ENCODE peak calls at places on chromosomes 12 and 14, in five cellular contexts. E is NB4, M is neural crest cell, H is foreskin fibroblast, Z is natural killer cell. O is an unnamed sample.

GRCh38 chr12:24584032-24584675 is 364.7 kb downstream of the BCAT1 start:
- DNase-seq in M (no peak), E (peak; percentile 32), Z (no peak), H (no peak), O (no peak)

GRCh38 chr12:64782181-64782580 is 23.0 kb upstream of the GNS start:
- DNase-seq in Z (no peak), E (peak; percentile 54), M (no peak), H (no peak), O (no peak)

GRCh38 chr14:62604524-62604923 is 440.7 kb downstream of the KCNH5 start:
- DNase-seq in H (peak; percentile 18), M (no peak), Z (no peak), E (no peak), O (no peak)

GRCh38 chr12:29415111-29415510 is 34.1 kb upstream of the ERGIC2 start:
- DNase-seq in H (peak; percentile 22), Z (no peak), M (no peak), E (no peak), O (no peak)

GRCh38 chr14:63642229-63642611 is 549 bp upstream of the WDR89 start:
- DNase-seq in M (no peak), Z (peak; percentile 68), E (peak; percentile 93), H (peak; percentile 95), O (peak; percentile 71)

GRCh38 chr12:68559984-68560822 is 50.5 kb upstream of the RAP1B start:
- DNase-seq in Z (no peak), H (peak; percentile 38), E (peak; percentile 79), M (no peak), O (no peak)

GRCh38 chr12:125852116-125852515 is 786.9 kb downstream of the AACS start:
- DNase-seq in Z (no peak), E (no peak), H (no peak), M (no peak), O (no peak)

GRCh38 chr12:50057000-50057841 is at the start of gene ASIC1:
- DNase-seq in H (peak; percentile 90), M (peak; percentile 68), E (peak; percentile 81), Z (no peak), O (peak; percentile 83)

GRCh38 chr12:65306229-65306602 is 27.7 kb downstream of the MSRB3 start:
- DNase-seq in E (no peak), M (no peak), Z (no peak), H (no peak), O (no peak)

GRCh38 chr12:100391856-100392255 is 35.0 kb downstream of the SLC17A8 start:
- DNase-seq in E (no peak), H (no peak), M (no peak), Z (no peak), O (no peak)
- TF ChIP-seq CTCF in E (no peak), H (no peak), M (no peak), Z (no peak), O (no peak)

GRCh38 chr12:40980346-40981005 is 207.6 kb upstream of the PDZRN4 start:
- DNase-seq in E (no peak), M (no peak), Z (no peak), H (no peak), O (no peak)
- TF ChIP-seq CTCF in E (no peak), M (no peak), Z (no peak), H (no peak), O (no peak)

GRCh38 chr12:9597365-9597764 is 10.4 kb downstream of the KLRB1 start:
- DNase-seq in M (no peak), Z (no peak), E (no peak), H (no peak), O (no peak)

GRCh38 chr12:9604288-9604687 is 3.4 kb downstream of the KLRB1 start:
- DNase-seq in Z (peak; percentile 19), E (no peak), H (no peak), M (no peak), O (no peak)

GRCh38 chr12:9598363-9598762 is 9.4 kb downstream of the KLRB1 start:
- DNase-seq in H (no peak), Z (no peak), M (no peak), E (no peak), O (no peak)
- TF ChIP-seq CTCF in H (no peak), Z (no peak), M (no peak), E (no peak), O (no peak)

GRCh38 chr12:5910790-5911548 is 34.1 kb downstream of the ANO2 start:
- DNase-seq in H (no peak), Z (no peak), M (no peak), E (no peak), O (no peak)

GRCh38 chr12:5914387-5915149 is 30.5 kb downstream of the ANO2 start:
- DNase-seq in Z (no peak), H (no peak), E (no peak), M (no peak), O (no peak)

GRCh38 chr12:5915511-5915910 is 29.5 kb downstream of the ANO2 start:
- DNase-seq in Z (no peak), E (no peak), H (no peak), M (no peak), O (no peak)

GRCh38 chr12:5912011-5912410 is 33.0 kb downstream of the ANO2 start:
- DNase-seq in H (no peak), E (no peak), M (no peak), Z (no peak), O (no peak)

DNA sequence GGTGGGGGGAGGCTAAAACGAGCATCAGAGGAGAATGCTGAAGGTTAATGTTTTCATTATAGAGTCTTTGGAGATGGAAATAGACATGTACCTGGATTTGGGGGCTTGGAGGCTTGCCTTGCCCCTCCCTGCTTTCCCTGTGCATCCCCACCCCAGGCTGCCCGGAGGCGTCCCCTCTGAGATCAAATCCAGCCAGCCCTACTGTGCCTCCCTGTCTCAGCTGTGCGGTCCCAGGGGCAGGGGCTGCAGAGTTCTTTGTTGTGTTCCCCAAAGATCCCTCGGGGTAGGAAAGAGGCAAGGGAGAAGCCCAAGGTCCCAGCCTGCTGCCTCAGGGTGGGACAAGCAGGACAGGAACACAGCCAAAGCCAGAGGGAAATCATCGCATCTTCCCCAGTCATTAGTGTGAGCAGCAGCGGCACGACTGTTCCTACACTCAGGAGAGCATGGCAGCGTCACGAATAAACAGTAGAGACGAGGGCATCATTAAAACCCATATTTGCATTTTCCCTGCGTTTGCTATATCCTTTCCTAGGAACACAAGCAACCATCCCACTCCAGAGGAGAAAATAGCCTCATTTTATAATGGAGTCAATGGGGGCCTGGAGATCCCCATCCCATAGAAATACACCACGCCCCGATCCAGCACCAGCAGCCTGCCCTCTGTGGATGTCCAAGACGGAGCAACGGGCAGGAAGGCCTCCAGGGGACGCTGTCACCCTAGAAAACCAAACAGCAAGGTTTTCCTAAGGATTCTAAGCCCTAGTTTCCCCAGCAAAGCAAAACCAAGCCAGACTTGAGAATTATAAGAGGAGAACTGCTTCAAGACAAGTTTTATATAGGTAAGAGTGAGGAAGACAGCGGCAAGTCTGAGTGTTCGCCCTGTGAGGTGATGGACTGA is 32.4 kb downstream of the ANO2 start:
- DNase-seq in Z (no peak), E (no peak), H (no peak), M (peak; percentile 22), O (no peak)
- TF ChIP-seq CTCF in Z (no peak), E (peak; percentile 50), H (peak; percentile 9), M (peak; percentile 60), O (peak; percentile 62)

GRCh38 chr12:54034784-54035310 is 2.0 kb downstream of the HOXC5 start:
- DNase-seq in Z (no peak), H (no peak), M (no peak), E (no peak), O (no peak)

GRCh38 chr12:54037360-54038259 is 4.8 kb downstream of the HOXC5 start:
- DNase-seq in E (peak; percentile 30), M (no peak), Z (no peak), H (no peak), O (no peak)

GRCh38 chr12:54038260-54038759 is 5.5 kb downstream of the HOXC5 start:
- DNase-seq in M (no peak), Z (no peak), E (no peak), H (no peak), O (no peak)

GRCh38 chr12:54035561-54036377 is 2.9 kb downstream of the HOXC5 start:
- DNase-seq in H (no peak), Z (no peak), M (no peak), E (no peak), O (no peak)

GRCh38 chr12:54036620-54037359 is 3.9 kb downstream of the HOXC5 start:
- DNase-seq in H (peak; percentile 56), M (no peak), E (peak; percentile 83), Z (no peak), O (peak; percentile 68)
- TF ChIP-seq CTCF in H (no peak), M (no peak), E (peak; percentile 37), Z (no peak), O (no peak)

GRCh38 chr12:570237-570925 is 92.9 kb downstream of the NINJ2 start:
- DNase-seq in E (no peak), Z (no peak), M (peak; percentile 53), H (peak; percentile 96), O (no peak)
- TF ChIP-seq CTCF in E (no peak), Z (no peak), M (no peak), H (no peak), O (no peak)

GRCh38 chr14:61380984-61381383 is 59.6 kb downstream of the PRKCH start:
- DNase-seq in Z (no peak), M (no peak), H (no peak), E (no peak), O (no peak)
- TF ChIP-seq CTCF in Z (no peak), M (no peak), H (no peak), E (no peak), O (no peak)

GRCh38 chr14:72818998-72819397 is 74.9 kb downstream of the DPF3 start:
- DNase-seq in E (no peak), Z (no peak), M (no peak), H (no peak), O (no peak)
- TF ChIP-seq CTCF in E (no peak), Z (no peak), M (no peak), H (no peak), O (peak; percentile 17)

O was measured in type B pancreatic cell.